ENCODE peak calls at places on chromosomes 3 and 15, in four cellular contexts. G is left lung, S is ovary, R is lower lobe of right lung. C is an unnamed sample.
A peak's percentile ranks its signal among the peaks of the same experiment; 100 is the strongest.

GRCh38 chr15:25180606-25181289 is 226.0 kb downstream of the SNRPN start:
- DNase-seq in R (peak; percentile 9), S (peak; percentile 5), G (peak; percentile 33), C (peak; percentile 49)

GRCh38 chr3:15300318-15301078 is 31.9 kb downstream of the SH3BP5 start:
- DNase-seq in S (no peak), R (no peak), G (no peak), C (peak; percentile 79)

GRCh38 chr3:17110665-17111396 is 226.1 kb downstream of the PLCL2 start:
- DNase-seq in G (no peak), R (no peak), S (no peak), C (no peak)

GRCh38 chr3:64945171-64945684 is 257.4 kb upstream of the ADAMTS9 start:
- DNase-seq in G (no peak), R (no peak), S (peak; percentile 28), C (no peak)

GRCh38 chr3:195123196-195123805 is 147.7 kb downstream of the XXYLT1 start:
- DNase-seq in R (no peak), S (no peak), G (no peak), C (no peak)

GRCh38 chr15:62928996-62929350 is 113.6 kb upstream of the TPM1 start:
- DNase-seq in R (no peak), G (no peak), S (no peak), C (peak; percentile 80)

GRCh38 chr3:159616234-159616825 is 372.3 kb upstream of the IL12A start:
- DNase-seq in S (no peak), G (peak; percentile 67), R (peak; percentile 58), C (no peak)

GRCh38 chr3:156547637-156548036 is 7.3 kb downstream of the SSR3 start:
- DNase-seq in G (no peak), R (no peak), S (no peak), C (no peak)

GRCh38 chr15:71106802-71107500 is 8.3 kb upstream of the THSD4 start:
- DNase-seq in S (no peak), G (no peak), R (no peak), C (no peak)

GRCh38 chr15:71107501-71107815 is 7.8 kb upstream of the THSD4 start:
- DNase-seq in S (no peak), G (no peak), R (no peak), C (no peak)

GRCh38 chr15:71110800-71111565 is 4.3 kb upstream of the THSD4 start:
- DNase-seq in S (no peak), R (no peak), G (no peak), C (no peak)

GRCh38 chr15:71109890-71110289 is 5.4 kb upstream of the THSD4 start:
- DNase-seq in R (no peak), G (no peak), S (no peak), C (no peak)

GRCh38 chr15:71109130-71109529 is 6.1 kb upstream of the THSD4 start:
- DNase-seq in G (no peak), R (no peak), S (no peak), C (no peak)
- TF ChIP-seq CTCF in G (no peak), R (no peak), S (no peak), C (peak; percentile 41)

DNA sequence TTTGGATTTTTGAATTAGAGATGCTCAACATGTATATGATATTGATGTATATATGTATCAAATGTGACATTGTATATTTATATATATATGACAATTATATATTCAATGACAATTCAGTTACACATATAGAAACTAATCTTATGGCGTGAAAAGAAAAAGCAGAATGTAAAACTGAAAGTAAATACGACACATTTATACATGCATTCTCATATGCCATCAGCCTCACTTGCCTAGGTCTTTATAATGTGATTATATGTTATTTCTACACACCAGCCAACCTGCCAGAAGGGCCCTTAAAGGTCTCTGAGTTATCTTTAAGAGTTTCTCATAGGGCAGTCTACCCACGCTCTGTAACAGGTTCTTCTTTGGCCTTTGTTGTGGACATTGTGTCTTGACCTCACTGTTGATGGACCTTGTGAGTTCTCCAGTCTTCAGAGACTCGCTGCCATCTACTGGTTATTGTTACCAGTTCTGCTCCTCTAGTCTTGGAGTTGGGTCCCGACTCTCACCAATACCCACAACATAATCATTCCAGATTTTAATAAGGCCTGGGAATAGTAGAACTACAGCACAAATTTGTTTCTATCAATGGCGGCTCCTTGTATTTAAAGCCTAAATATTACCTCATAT is 371.5 kb upstream of the GOLIM4 start:
- DNase-seq in R (no peak), G (no peak), S (no peak), C (no peak)
- TF ChIP-seq CTCF in R (peak; percentile 22), G (no peak), S (no peak), C (peak; percentile 15)

GRCh38 chr3:12301031-12301430 is 12.2 kb downstream of the PPARG start:
- DNase-seq in R (no peak), S (no peak), G (no peak), C (no peak)
- TF ChIP-seq CTCF in R (no peak), S (no peak), G (no peak), C (no peak)

DNA sequence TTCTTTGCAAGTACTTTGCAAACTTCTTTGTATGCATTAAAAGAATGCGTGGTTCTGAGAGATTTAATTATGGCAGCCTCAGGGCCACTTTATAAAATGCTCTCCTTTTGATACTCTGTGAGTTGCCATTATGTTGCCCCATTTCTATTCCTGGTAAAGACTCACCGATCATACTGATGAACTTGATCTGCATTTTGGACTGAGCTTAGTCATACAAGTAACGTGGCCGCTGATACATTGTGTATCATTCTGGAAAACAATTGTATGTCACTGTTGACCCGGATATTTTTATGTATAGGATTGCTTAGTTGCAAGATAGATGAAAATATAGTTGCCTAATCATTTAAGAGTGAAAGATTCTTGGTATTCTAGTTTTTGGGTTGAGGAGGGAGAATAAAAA is 38.8 kb downstream of the AKAP13 start:
- DNase-seq in S (no peak), R (no peak), G (no peak), C (no peak)
- TF ChIP-seq CTCF in S (no peak), R (no peak), G (no peak), C (no peak)

GRCh38 chr3:66762888-66763287 is 235.2 kb upstream of the KBTBD8 start:
- DNase-seq in S (no peak), G (no peak), R (no peak), C (no peak)
- TF ChIP-seq CTCF in S (no peak), G (no peak), R (no peak), C (no peak)

GRCh38 chr3:27722957-27723802 is 1.1 kb upstream of the EOMES start:
- DNase-seq in S (no peak), R (no peak), G (no peak), C (no peak)
- TF ChIP-seq CTCF in S (no peak), R (no peak), G (no peak), C (no peak)

DNA sequence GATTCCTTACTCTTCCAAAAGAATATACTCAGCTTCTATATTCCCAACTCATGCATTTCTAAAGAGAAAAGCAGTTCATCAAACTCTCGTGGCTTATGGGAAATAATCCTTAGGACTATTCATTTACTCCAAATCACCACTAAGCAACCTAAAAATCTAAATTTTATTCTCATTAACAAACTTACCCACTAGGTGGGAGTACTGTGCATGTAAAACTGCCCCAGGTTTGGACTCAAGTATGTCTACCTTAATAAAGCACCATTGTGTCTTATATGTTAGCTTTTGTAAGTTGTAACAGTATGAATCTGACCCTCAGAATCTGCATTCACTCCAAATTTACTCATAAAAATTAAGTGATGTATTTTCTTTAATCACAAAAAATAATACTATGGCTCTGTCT is 25.3 kb downstream of the RAD18 start:
- DNase-seq in S (no peak), R (no peak), G (no peak), C (no peak)
- TF ChIP-seq CTCF in S (no peak), R (no peak), G (no peak), C (peak; percentile 68)

DNA sequence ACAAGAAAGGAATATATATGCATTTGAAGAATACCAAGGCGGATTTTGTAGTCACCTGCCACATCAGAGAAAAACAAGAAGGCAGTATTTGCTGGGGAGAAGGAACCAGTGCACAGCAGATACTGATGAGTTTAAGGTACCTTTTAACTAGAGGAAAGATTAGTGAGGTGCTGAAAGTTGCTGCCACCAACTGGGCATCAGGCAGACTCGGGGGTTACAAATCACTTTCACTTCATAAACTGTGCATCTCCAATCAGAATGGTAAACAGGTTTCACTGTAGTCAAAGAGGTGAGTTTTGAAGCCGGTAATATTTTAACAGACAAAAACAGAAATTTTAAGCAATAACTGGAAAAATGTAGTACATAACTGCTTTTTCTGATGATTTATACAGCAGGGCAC is 4.1 kb downstream of the FBN1 start:
- DNase-seq in S (no peak), G (no peak), R (no peak), C (no peak)
- TF ChIP-seq CTCF in S (no peak), G (no peak), R (peak; percentile 12), C (peak; percentile 91)

GRCh38 chr15:71572452-71573053 is 237.8 kb upstream of the NR2E3 start:
- DNase-seq in S (no peak), G (no peak), R (peak; percentile 48), C (peak; percentile 86)
- TF ChIP-seq CTCF in S (no peak), G (no peak), R (peak; percentile 48), C (peak; percentile 86)

GRCh38 chr15:78640840-78641733 is at the start of gene CHRNB4:
- DNase-seq in G (peak; percentile 77), R (no peak), S (no peak), C (peak; percentile 64)
- TF ChIP-seq CTCF in G (no peak), R (no peak), S (no peak), C (peak; percentile 20)